ENCODE peak calls at places on chromosomes 12 and 14, in six cellular contexts. U is HEK293T; E is NCI-H82; D is T-helper 2 cell; C is stimulated activated CD8-positive, alpha-beta memory T cell treated with anti-CD3 and anti-CD28 coated beads, Interleukin-15, amount 100 ng/mL, for 1 hour; X is amniotic stem cell. F is an unnamed sample.

GRCh38 chr12:109720152-109720855 is 6.7 kb downstream of the FAM222A start:
- DNase-seq in U (no peak), E (no peak), D (no peak), C (no peak), X (no peak), F (no peak)

GRCh38 chr12:105226219-105226618 is 9.8 kb downstream of the APPL2 start:
- DNase-seq in U (no peak), E (peak), D (no peak), C (no peak), X (peak), F (peak)

GRCh38 chr14:105876158-105876557 is 349.8 kb downstream of the TMEM121 start:
- DNase-seq in U (no peak), E (no peak), D (peak), C (no peak), X (no peak), F (no peak)

GRCh38 chr14:99687284-99688209 is 3.4 kb downstream of the CYP46A1 start:
- DNase-seq in U (no peak), E (peak), D (peak), C (no peak), X (no peak), F (no peak)

GRCh38 chr12:26566670-26567069 is 266.3 kb downstream of the ITPR2 start:
- DNase-seq in U (no peak), E (peak), D (no peak), C (no peak), X (no peak), F (peak)

GRCh38 chr12:79426121-79426520 is 264.6 kb downstream of the PAWR start:
- DNase-seq in U (no peak), E (no peak), D (no peak), C (no peak), X (no peak), F (no peak)

GRCh38 chr14:94632305-94632590 is 20.1 kb downstream of the SERPINA3 start:
- DNase-seq in U (no peak), E (no peak), D (no peak), C (no peak), X (no peak), F (no peak)

GRCh38 chr12:52380271-52380694 is 5.2 kb downstream of the KRT84 start:
- DNase-seq in U (peak), E (peak), D (no peak), C (no peak), X (no peak), F (no peak)

GRCh38 chr14:63605041-63605532 is 36.6 kb downstream of the WDR89 start:
- DNase-seq in U (no peak), E (no peak), D (no peak), C (no peak), X (no peak), F (no peak)

GRCh38 chr14:80844872-80845271 is 96.7 kb downstream of the CEP128 start:
- DNase-seq in U (no peak), E (no peak), D (no peak), C (no peak), X (no peak), F (no peak)

GRCh38 chr12:109761631-109761950 is 48.0 kb downstream of the FAM222A start:
- DNase-seq in U (no peak), E (no peak), D (no peak), C (no peak), X (no peak), F (no peak)

GRCh38 chr12:53495903-53496751 is 3.1 kb downstream of the MAP3K12 start:
- DNase-seq in U (no peak), E (peak), D (no peak), C (no peak), X (no peak), F (no peak)

GRCh38 chr14:93120952-93121834 is 5.5 kb upstream of the ITPK1 start:
- DNase-seq in U (no peak), E (no peak), D (no peak), C (no peak), X (no peak), F (no peak)

GRCh38 chr12:48198619-48198973 is 4.5 kb downstream of the OR10AD1 start:
- DNase-seq in U (peak), E (no peak), D (peak), C (no peak), X (no peak), F (no peak)

GRCh38 chr12:49397000-49397399 is 29.7 kb downstream of the SPATS2 start:
- DNase-seq in U (no peak), E (no peak), D (no peak), C (no peak), X (no peak), F (no peak)

GRCh38 chr12:3288690-3289089 is 202.3 kb upstream of the PRMT8 start:
- DNase-seq in U (no peak), E (no peak), D (no peak), C (no peak), X (no peak), F (no peak)

GRCh38 chr14:99531221-99532096 is 50.2 kb downstream of the CCNK start:
- DNase-seq in U (no peak), E (no peak), D (no peak), C (no peak), X (peak), F (no peak)

GRCh38 chr12:20711846-20712245 is 16.7 kb downstream of the SLCO1C1 start:
- DNase-seq in U (no peak), E (no peak), D (no peak), C (no peak), X (no peak), F (no peak)